ENCODE peak calls at places on chromosomes 5 and 9, in four cellular contexts. X is RWPE1, C is gastrocnemius medialis, U is Right ventricle myocardium inferior. N is an unnamed sample.

GRCh38 chr5:179758905-179759304 is 26.3 kb downstream of the MAML1 start:
- DNase-seq in X (no peak), C (no peak), U (no peak), N (no peak)

GRCh38 chr9:124342946-124343485 is 72.2 kb downstream of the PSMB7 start:
- DNase-seq in X (peak; percentile 91), C (peak; percentile 89), U (peak; percentile 64), N (peak; percentile 66)

GRCh38 chr9:92048924-92049625 is 66.1 kb downstream of the SPTLC1 start:
- DNase-seq in X (no peak), C (no peak), U (no peak), N (no peak)

GRCh38 chr9:131562032-131562959 is 17.0 kb downstream of the PRRT1B start:
- DNase-seq in X (peak; percentile 74), C (no peak), U (no peak), N (no peak)

GRCh38 chr9:129318121-129319075 is 140.3 kb upstream of the IER5L start:
- DNase-seq in X (no peak), C (peak; percentile 29), U (no peak), N (no peak)

GRCh38 chr5:79552984-79553383 is 39.0 kb upstream of the HOMER1 start:
- DNase-seq in X (no peak), C (no peak), U (no peak), N (no peak)

GRCh38 chr9:86822414-86822813 is 124.9 kb downstream of the GAS1 start:
- DNase-seq in X (no peak), C (no peak), U (no peak), N (no peak)

GRCh38 chr5:167389537-167389936 is 901.9 kb upstream of the WWC1 start:
- DNase-seq in X (no peak), C (no peak), U (no peak), N (no peak)

GRCh38 chr5:89260254-89260653 is 377.3 kb upstream of the MEF2C start:
- DNase-seq in X (no peak), C (no peak), U (no peak), N (no peak)

GRCh38 chr9:130714586-130715110 is 21.1 kb downstream of the EXOSC2 start:
- DNase-seq in X (no peak), C (no peak), U (no peak), N (no peak)

GRCh38 chr9:134420281-134420835 is 94.1 kb downstream of the RXRA start:
- DNase-seq in X (no peak), C (no peak), U (no peak), N (no peak)

GRCh38 chr5:124796495-124796894 is 50.1 kb upstream of the ZNF608 start:
- DNase-seq in X (no peak), C (no peak), U (no peak), N (no peak)

GRCh38 chr9:14616188-14616982 is 76.8 kb downstream of the ZDHHC21 start:
- DNase-seq in X (peak; percentile 11), C (no peak), U (no peak), N (peak; percentile 16)

GRCh38 chr9:132743886-132744544 is 73.8 kb downstream of the GTF3C4 start:
- DNase-seq in X (no peak), C (no peak), U (no peak), N (no peak)

GRCh38 chr9:121345070-121345469 is 25.0 kb downstream of the STOM start:
- DNase-seq in X (no peak), C (no peak), U (no peak), N (no peak)

GRCh38 chr5:147479431-147479830 is 30.4 kb downstream of the DPYSL3 start:
- DNase-seq in X (no peak), C (no peak), U (no peak), N (no peak)